ENCODE peak calls at places on chromosomes 4 and X, in eight cellular contexts. One of them, this sample, is unnamed.

GRCh38 chr4:7894677-7895181 is 44.9 kb downstream of the AFAP1 start:
- DNase-seq in stimulated activated CD4-positive, alpha-beta T cell treated with anti-CD3 and anti-CD28 coated beads, Interleukin-4, amount 100 ng/mL, for 1 hour: no peak
- DNase-seq in HT1080: no peak
- DNase-seq in GM03348: no peak
- DNase-seq in AG09309: no peak
- DNase-seq in progenitor cell of endocrine pancreas: no peak
- DNase-seq in neuronal stem cell: no peak
- DNase-seq in psoas muscle: no peak
- DNase-seq in this sample: no peak

GRCh38 chr4:73967891-73968290 is 13.9 kb downstream of the PF4 start:
- DNase-seq in HT1080: no peak
- DNase-seq in neuronal stem cell: no peak
- DNase-seq in GM03348: no peak
- DNase-seq in stimulated activated CD4-positive, alpha-beta T cell treated with anti-CD3 and anti-CD28 coated beads, Interleukin-4, amount 100 ng/mL, for 1 hour: no peak
- DNase-seq in psoas muscle: no peak
- DNase-seq in AG09309: no peak
- DNase-seq in progenitor cell of endocrine pancreas: no peak
- DNase-seq in this sample: no peak

GRCh38 chrX:9906919-9907318 is 60.2 kb upstream of the CLDN34 start:
- DNase-seq in AG09309: no peak
- DNase-seq in stimulated activated CD4-positive, alpha-beta T cell treated with anti-CD3 and anti-CD28 coated beads, Interleukin-4, amount 100 ng/mL, for 1 hour: no peak
- DNase-seq in HT1080: peak
- DNase-seq in neuronal stem cell: no peak
- DNase-seq in psoas muscle: no peak
- DNase-seq in progenitor cell of endocrine pancreas: no peak
- DNase-seq in GM03348: no peak
- DNase-seq in this sample: no peak

GRCh38 chr4:139898293-139898692 is 232.7 kb downstream of the MGST2 start:
- DNase-seq in AG09309: no peak
- DNase-seq in neuronal stem cell: no peak
- DNase-seq in stimulated activated CD4-positive, alpha-beta T cell treated with anti-CD3 and anti-CD28 coated beads, Interleukin-4, amount 100 ng/mL, for 1 hour: no peak
- DNase-seq in HT1080: no peak
- DNase-seq in psoas muscle: no peak
- DNase-seq in GM03348: no peak
- DNase-seq in progenitor cell of endocrine pancreas: no peak
- DNase-seq in this sample: no peak

GRCh38 chr4:38509551-38509950 is 154.4 kb upstream of the KLF3 start:
- DNase-seq in AG09309: no peak
- DNase-seq in progenitor cell of endocrine pancreas: no peak
- DNase-seq in neuronal stem cell: no peak
- DNase-seq in psoas muscle: no peak
- DNase-seq in HT1080: no peak
- DNase-seq in stimulated activated CD4-positive, alpha-beta T cell treated with anti-CD3 and anti-CD28 coated beads, Interleukin-4, amount 100 ng/mL, for 1 hour: no peak
- DNase-seq in GM03348: no peak
- DNase-seq in this sample: no peak

GRCh38 chr4:15793506-15794363 is 15.6 kb downstream of the CD38 start:
- DNase-seq in stimulated activated CD4-positive, alpha-beta T cell treated with anti-CD3 and anti-CD28 coated beads, Interleukin-4, amount 100 ng/mL, for 1 hour: no peak
- DNase-seq in HT1080: no peak
- DNase-seq in psoas muscle: no peak
- DNase-seq in progenitor cell of endocrine pancreas: no peak
- DNase-seq in GM03348: no peak
- DNase-seq in AG09309: no peak
- DNase-seq in neuronal stem cell: no peak
- DNase-seq in this sample: no peak

GRCh38 chr4:164531336-164531735 is 222.6 kb upstream of the SMIM31 start:
- DNase-seq in progenitor cell of endocrine pancreas: no peak
- DNase-seq in stimulated activated CD4-positive, alpha-beta T cell treated with anti-CD3 and anti-CD28 coated beads, Interleukin-4, amount 100 ng/mL, for 1 hour: no peak
- DNase-seq in psoas muscle: no peak
- DNase-seq in GM03348: no peak
- DNase-seq in HT1080: no peak
- DNase-seq in neuronal stem cell: no peak
- DNase-seq in AG09309: no peak
- DNase-seq in this sample: no peak

GRCh38 chr4:144204431-144204830 is 63.9 kb upstream of the GYPA start:
- DNase-seq in stimulated activated CD4-positive, alpha-beta T cell treated with anti-CD3 and anti-CD28 coated beads, Interleukin-4, amount 100 ng/mL, for 1 hour: no peak
- DNase-seq in neuronal stem cell: no peak
- DNase-seq in AG09309: no peak
- DNase-seq in psoas muscle: no peak
- DNase-seq in HT1080: no peak
- DNase-seq in GM03348: no peak
- DNase-seq in progenitor cell of endocrine pancreas: no peak
- DNase-seq in this sample: no peak

GRCh38 chr4:130479020-130479419 is 1383.1 kb downstream of the C4orf33 start:
- DNase-seq in AG09309: no peak
- DNase-seq in psoas muscle: no peak
- DNase-seq in GM03348: no peak
- DNase-seq in neuronal stem cell: no peak
- DNase-seq in stimulated activated CD4-positive, alpha-beta T cell treated with anti-CD3 and anti-CD28 coated beads, Interleukin-4, amount 100 ng/mL, for 1 hour: no peak
- DNase-seq in HT1080: no peak
- DNase-seq in progenitor cell of endocrine pancreas: no peak
- DNase-seq in this sample: no peak

GRCh38 chr4:185143596-185143969 is 517 bp downstream of the SLC25A4 start:
- DNase-seq in GM03348: peak
- DNase-seq in AG09309: no peak
- DNase-seq in neuronal stem cell: no peak
- DNase-seq in HT1080: peak
- DNase-seq in progenitor cell of endocrine pancreas: no peak
- DNase-seq in psoas muscle: peak
- DNase-seq in stimulated activated CD4-positive, alpha-beta T cell treated with anti-CD3 and anti-CD28 coated beads, Interleukin-4, amount 100 ng/mL, for 1 hour: peak
- DNase-seq in this sample: no peak

GRCh38 chr4:81031389-81032173 is 1.1 kb downstream of the BMP3 start:
- DNase-seq in stimulated activated CD4-positive, alpha-beta T cell treated with anti-CD3 and anti-CD28 coated beads, Interleukin-4, amount 100 ng/mL, for 1 hour: no peak
- DNase-seq in neuronal stem cell: no peak
- DNase-seq in GM03348: no peak
- DNase-seq in HT1080: no peak
- DNase-seq in AG09309: no peak
- DNase-seq in progenitor cell of endocrine pancreas: peak
- DNase-seq in psoas muscle: no peak
- DNase-seq in this sample: no peak

GRCh38 chrX:145773006-145773405 is 44.6 kb upstream of the SLITRK2 start:
- DNase-seq in neuronal stem cell: no peak
- DNase-seq in progenitor cell of endocrine pancreas: no peak
- DNase-seq in HT1080: no peak
- DNase-seq in stimulated activated CD4-positive, alpha-beta T cell treated with anti-CD3 and anti-CD28 coated beads, Interleukin-4, amount 100 ng/mL, for 1 hour: no peak
- DNase-seq in psoas muscle: no peak
- DNase-seq in GM03348: no peak
- DNase-seq in AG09309: no peak
- DNase-seq in this sample: no peak

GRCh38 chrX:132622130-132622529 is 133.3 kb upstream of the MBNL3 start:
- DNase-seq in HT1080: peak
- DNase-seq in AG09309: no peak
- DNase-seq in GM03348: peak
- DNase-seq in progenitor cell of endocrine pancreas: no peak
- DNase-seq in psoas muscle: no peak
- DNase-seq in stimulated activated CD4-positive, alpha-beta T cell treated with anti-CD3 and anti-CD28 coated beads, Interleukin-4, amount 100 ng/mL, for 1 hour: peak
- DNase-seq in neuronal stem cell: no peak
- DNase-seq in this sample: no peak

GRCh38 chr4:6782846-6783110 is 251 bp downstream of the KIAA0232 start:
- DNase-seq in AG09309: no peak
- DNase-seq in psoas muscle: no peak
- DNase-seq in GM03348: no peak
- DNase-seq in stimulated activated CD4-positive, alpha-beta T cell treated with anti-CD3 and anti-CD28 coated beads, Interleukin-4, amount 100 ng/mL, for 1 hour: no peak
- DNase-seq in neuronal stem cell: no peak
- DNase-seq in HT1080: no peak
- DNase-seq in progenitor cell of endocrine pancreas: no peak
- DNase-seq in this sample: no peak

GRCh38 chr4:182192511-182193181 is 50.6 kb upstream of the TENM3 start:
- DNase-seq in HT1080: peak
- DNase-seq in AG09309: no peak
- DNase-seq in neuronal stem cell: no peak
- DNase-seq in GM03348: peak
- DNase-seq in stimulated activated CD4-positive, alpha-beta T cell treated with anti-CD3 and anti-CD28 coated beads, Interleukin-4, amount 100 ng/mL, for 1 hour: no peak
- DNase-seq in progenitor cell of endocrine pancreas: no peak
- DNase-seq in psoas muscle: no peak
- DNase-seq in this sample: no peak

GRCh38 chr4:119517361-119518229 is 111.0 kb downstream of the PDE5A start:
- DNase-seq in AG09309: no peak
- DNase-seq in GM03348: peak
- DNase-seq in HT1080: no peak
- DNase-seq in neuronal stem cell: no peak
- DNase-seq in psoas muscle: no peak
- DNase-seq in stimulated activated CD4-positive, alpha-beta T cell treated with anti-CD3 and anti-CD28 coated beads, Interleukin-4, amount 100 ng/mL, for 1 hour: no peak
- DNase-seq in progenitor cell of endocrine pancreas: no peak
- DNase-seq in this sample: no peak

GRCh38 chr4:149897784-149898183 is 82.1 kb upstream of the IQCM start:
- DNase-seq in GM03348: peak
- DNase-seq in stimulated activated CD4-positive, alpha-beta T cell treated with anti-CD3 and anti-CD28 coated beads, Interleukin-4, amount 100 ng/mL, for 1 hour: no peak
- DNase-seq in neuronal stem cell: no peak
- DNase-seq in AG09309: no peak
- DNase-seq in progenitor cell of endocrine pancreas: no peak
- DNase-seq in psoas muscle: no peak
- DNase-seq in HT1080: peak
- DNase-seq in this sample: no peak

GRCh38 chrX:19443886-19444530 is 71.3 kb downstream of the MAP3K15 start:
- DNase-seq in GM03348: no peak
- DNase-seq in stimulated activated CD4-positive, alpha-beta T cell treated with anti-CD3 and anti-CD28 coated beads, Interleukin-4, amount 100 ng/mL, for 1 hour: no peak
- DNase-seq in neuronal stem cell: no peak
- DNase-seq in AG09309: no peak
- DNase-seq in progenitor cell of endocrine pancreas: no peak
- DNase-seq in psoas muscle: no peak
- DNase-seq in HT1080: peak
- DNase-seq in this sample: no peak

GRCh38 chrX:154458116-154458953 is at the start of gene PLXNA3:
- DNase-seq in psoas muscle: peak
- DNase-seq in AG09309: no peak
- DNase-seq in progenitor cell of endocrine pancreas: peak
- DNase-seq in GM03348: peak
- DNase-seq in neuronal stem cell: peak
- DNase-seq in HT1080: no peak
- DNase-seq in stimulated activated CD4-positive, alpha-beta T cell treated with anti-CD3 and anti-CD28 coated beads, Interleukin-4, amount 100 ng/mL, for 1 hour: peak
- DNase-seq in this sample: no peak

GRCh38 chr4:88775529-88775928 is 77.9 kb upstream of the NAP1L5 start:
- DNase-seq in AG09309: no peak
- DNase-seq in GM03348: no peak
- DNase-seq in progenitor cell of endocrine pancreas: no peak
- DNase-seq in neuronal stem cell: no peak
- DNase-seq in psoas muscle: no peak
- DNase-seq in stimulated activated CD4-positive, alpha-beta T cell treated with anti-CD3 and anti-CD28 coated beads, Interleukin-4, amount 100 ng/mL, for 1 hour: no peak
- DNase-seq in HT1080: no peak
- DNase-seq in this sample: no peak

GRCh38 chrX:46624090-46624786 is 50.7 kb downstream of the CHST7 start:
- DNase-seq in HT1080: no peak
- DNase-seq in neuronal stem cell: no peak
- DNase-seq in psoas muscle: no peak
- DNase-seq in GM03348: no peak
- DNase-seq in progenitor cell of endocrine pancreas: no peak
- DNase-seq in stimulated activated CD4-positive, alpha-beta T cell treated with anti-CD3 and anti-CD28 coated beads, Interleukin-4, amount 100 ng/mL, for 1 hour: no peak
- DNase-seq in AG09309: no peak
- DNase-seq in this sample: no peak

GRCh38 chr4:6951880-6952381 is 42.3 kb downstream of the TBC1D14 start:
- DNase-seq in stimulated activated CD4-positive, alpha-beta T cell treated with anti-CD3 and anti-CD28 coated beads, Interleukin-4, amount 100 ng/mL, for 1 hour: no peak
- DNase-seq in psoas muscle: no peak
- DNase-seq in AG09309: no peak
- DNase-seq in neuronal stem cell: no peak
- DNase-seq in HT1080: no peak
- DNase-seq in GM03348: no peak
- DNase-seq in progenitor cell of endocrine pancreas: no peak
- DNase-seq in this sample: no peak

GRCh38 chr4:54100607-54101189 is 735 bp downstream of the GSX2 start:
- DNase-seq in neuronal stem cell: no peak
- DNase-seq in GM03348: peak
- DNase-seq in AG09309: no peak
- DNase-seq in psoas muscle: no peak
- DNase-seq in progenitor cell of endocrine pancreas: no peak
- DNase-seq in HT1080: no peak
- DNase-seq in stimulated activated CD4-positive, alpha-beta T cell treated with anti-CD3 and anti-CD28 coated beads, Interleukin-4, amount 100 ng/mL, for 1 hour: peak
- DNase-seq in this sample: no peak

GRCh38 chrX:5965406-5965805 is 263.3 kb downstream of the NLGN4X start:
- DNase-seq in HT1080: no peak
- DNase-seq in progenitor cell of endocrine pancreas: no peak
- DNase-seq in stimulated activated CD4-positive, alpha-beta T cell treated with anti-CD3 and anti-CD28 coated beads, Interleukin-4, amount 100 ng/mL, for 1 hour: no peak
- DNase-seq in neuronal stem cell: no peak
- DNase-seq in psoas muscle: no peak
- DNase-seq in GM03348: no peak
- DNase-seq in AG09309: no peak
- DNase-seq in this sample: no peak

GRCh38 chr4:73891739-73892405 is 22.7 kb downstream of the CXCL1 start:
- DNase-seq in psoas muscle: no peak
- DNase-seq in stimulated activated CD4-positive, alpha-beta T cell treated with anti-CD3 and anti-CD28 coated beads, Interleukin-4, amount 100 ng/mL, for 1 hour: no peak
- DNase-seq in HT1080: no peak
- DNase-seq in GM03348: peak
- DNase-seq in AG09309: peak
- DNase-seq in neuronal stem cell: no peak
- DNase-seq in progenitor cell of endocrine pancreas: no peak
- DNase-seq in this sample: no peak

GRCh38 chrX:75115707-75116413 is 40.2 kb downstream of the ABCB7 start:
- DNase-seq in AG09309: no peak
- DNase-seq in progenitor cell of endocrine pancreas: no peak
- DNase-seq in psoas muscle: no peak
- DNase-seq in stimulated activated CD4-positive, alpha-beta T cell treated with anti-CD3 and anti-CD28 coated beads, Interleukin-4, amount 100 ng/mL, for 1 hour: no peak
- DNase-seq in HT1080: no peak
- DNase-seq in neuronal stem cell: no peak
- DNase-seq in GM03348: no peak
- DNase-seq in this sample: no peak

GRCh38 chrX:28787206-28787605 is 200.0 kb downstream of the IL1RAPL1 start:
- DNase-seq in GM03348: peak
- DNase-seq in progenitor cell of endocrine pancreas: no peak
- DNase-seq in psoas muscle: no peak
- DNase-seq in stimulated activated CD4-positive, alpha-beta T cell treated with anti-CD3 and anti-CD28 coated beads, Interleukin-4, amount 100 ng/mL, for 1 hour: no peak
- DNase-seq in AG09309: no peak
- DNase-seq in HT1080: peak
- DNase-seq in neuronal stem cell: no peak
- DNase-seq in this sample: no peak